ENCODE peak calls at places on chromosomes 7 and 10, in four cellular contexts. N is fibroblast of pulmonary artery, U is HL-60, Y is astrocyte of the cerebellum. C is an unnamed sample.
A peak's percentile ranks its signal among the peaks of the same experiment; 100 is the strongest.

GRCh38 chr7:4638781-4639575 is 43.1 kb upstream of the FOXK1 start:
- DNase-seq in U (no peak), Y (no peak), N (no peak), C (no peak)

GRCh38 chr7:94060772-94061171 is 56.6 kb upstream of the BET1 start:
- DNase-seq in Y (no peak), U (no peak), N (peak; percentile 36), C (no peak)

GRCh38 chr7:37027557-37028341 is 303.5 kb upstream of the AOAH start:
- DNase-seq in N (no peak), U (no peak), Y (no peak), C (peak; percentile 16)

GRCh38 chr7:83413831-83414230 is 235.1 kb downstream of the SEMA3E start:
- DNase-seq in Y (no peak), N (peak; percentile 47), U (no peak), C (no peak)

GRCh38 chr10:47078393-47079163 is 167.3 kb downstream of the PTPN20 start:
- DNase-seq in Y (no peak), U (no peak), N (no peak), C (no peak)

GRCh38 chr10:32298066-32298812 is 48.7 kb downstream of the EPC1 start:
- DNase-seq in Y (peak; percentile 32), U (no peak), N (peak; percentile 62), C (peak; percentile 51)

GRCh38 chr10:97762816-97763215 is 9.0 kb downstream of the SFRP5 start:
- DNase-seq in N (peak; percentile 12), U (no peak), Y (peak; percentile 4), C (no peak)

GRCh38 chr10:26557641-26558014 is 119.5 kb downstream of the APBB1IP start:
- DNase-seq in U (no peak), N (peak; percentile 25), Y (no peak), C (peak; percentile 16)

GRCh38 chr10:18793951-18794350 is 134.7 kb downstream of the ARL5B start:
- DNase-seq in Y (peak; percentile 1), U (no peak), N (peak; percentile 29), C (peak; percentile 49)

GRCh38 chr7:158582089-158582456 is 5.5 kb downstream of the PTPRN2 start:
- DNase-seq in U (no peak), N (no peak), Y (no peak), C (no peak)

GRCh38 chr10:3538291-3538849 is 246.6 kb downstream of the KLF6 start:
- DNase-seq in N (peak; percentile 17), Y (no peak), U (no peak), C (no peak)

GRCh38 chr10:78419481-78420265 is 386.0 kb downstream of the RPS24 start:
- DNase-seq in Y (no peak), U (no peak), N (no peak), C (no peak)

GRCh38 chr7:39565538-39565937 is 666 bp upstream of the YAE1 start:
- DNase-seq in U (no peak), N (no peak), Y (no peak), C (peak; percentile 5)

GRCh38 chr10:90675621-90676020 is 182.2 kb downstream of the HTR7 start:
- DNase-seq in N (peak; percentile 55), U (no peak), Y (peak; percentile 83), C (peak; percentile 76)

GRCh38 chr7:55185321-55185802 is 166.5 kb downstream of the EGFR start:
- DNase-seq in U (no peak), N (no peak), Y (no peak), C (no peak)

GRCh38 chr10:106181491-106181890 is 983.0 kb downstream of the SORCS1 start:
- DNase-seq in Y (no peak), U (no peak), N (peak; percentile 60), C (no peak)

GRCh38 chr10:73119952-73120351 is 9.7 kb downstream of the NUDT13 start:
- DNase-seq in N (no peak), U (no peak), Y (no peak), C (no peak)

GRCh38 chr10:113386005-113386404 is 166.8 kb upstream of the HABP2 start:
- DNase-seq in U (no peak), Y (no peak), N (peak; percentile 26), C (peak; percentile 47)

GRCh38 chr10:125161570-125162139 is 1.3 kb upstream of the CTBP2 start:
- DNase-seq in Y (no peak), N (no peak), U (no peak), C (no peak)
- TF ChIP-seq CTCF in Y (peak; percentile 37), N (peak; percentile 38), U (peak; percentile 17), C (peak; percentile 58)

GRCh38 chr10:118483496-118483895 is 112.0 kb downstream of the PRLHR start:
- DNase-seq in Y (no peak), N (no peak), U (no peak), C (no peak)
- TF ChIP-seq CTCF in Y (no peak), N (no peak), U (no peak), C (no peak)

DNA sequence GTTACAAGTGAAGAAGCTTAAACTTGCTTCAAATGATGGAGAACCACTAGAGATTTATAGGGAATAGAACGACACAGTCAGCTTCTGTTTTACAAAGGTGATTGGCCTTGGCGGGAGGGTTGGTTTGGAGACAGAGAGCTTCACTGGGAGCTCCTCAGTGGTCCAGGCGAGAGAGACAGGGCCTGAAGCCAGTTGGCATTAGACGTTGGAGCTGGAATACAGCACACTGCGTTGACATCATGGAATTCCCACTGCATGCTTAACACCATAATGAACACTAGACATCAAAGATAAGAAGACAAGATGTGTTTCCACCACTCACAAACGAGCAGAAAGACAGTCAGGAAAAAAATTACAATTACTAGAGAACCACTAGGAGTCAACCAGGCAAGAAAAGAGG is 67.8 kb downstream of the TBXAS1 start:
- DNase-seq in U (no peak), N (no peak), Y (no peak), C (no peak)
- TF ChIP-seq CTCF in U (no peak), N (no peak), Y (no peak), C (no peak)

GRCh38 chr7:145082366-145083240 is 246.8 kb upstream of the TPK1 start:
- DNase-seq in U (no peak), Y (no peak), N (no peak), C (peak; percentile 75)
- TF ChIP-seq CTCF in U (no peak), Y (no peak), N (no peak), C (no peak)

GRCh38 chr10:119815671-119816070 is 57.0 kb downstream of the MCMBP start:
- DNase-seq in U (no peak), N (no peak), Y (no peak), C (no peak)

GRCh38 chr10:119812684-119813083 is 60.0 kb downstream of the MCMBP start:
- DNase-seq in Y (no peak), U (no peak), N (no peak), C (peak; percentile 15)

GRCh38 chr10:119818889-119819270 is 53.8 kb downstream of the MCMBP start:
- DNase-seq in U (no peak), Y (no peak), N (no peak), C (no peak)

GRCh38 chr10:119821172-119821571 is 51.5 kb downstream of the MCMBP start:
- DNase-seq in U (no peak), Y (no peak), N (no peak), C (no peak)

GRCh38 chr10:119817991-119818888 is 54.4 kb downstream of the MCMBP start:
- DNase-seq in Y (no peak), U (no peak), N (peak; percentile 52), C (no peak)
- TF ChIP-seq CTCF in Y (peak; percentile 13), U (no peak), N (no peak), C (no peak)

GRCh38 chr10:35574924-35575352 is 30.2 kb upstream of the GJD4 start:
- DNase-seq in U (no peak), N (peak; percentile 80), Y (peak; percentile 57), C (no peak)
- TF ChIP-seq CTCF in U (no peak), N (peak; percentile 40), Y (peak; percentile 43), C (peak; percentile 24)

GRCh38 chr7:23295401-23295697 is 3.8 kb upstream of the MALSU1 start:
- DNase-seq in N (no peak), U (no peak), Y (no peak), C (no peak)
- TF ChIP-seq CTCF in N (no peak), U (no peak), Y (no peak), C (no peak)

C was measured in MCF 10A.